ENCODE peak calls at places on chromosomes 6 and 20, in four cellular contexts. M, S, D and W are unnamed samples.

GRCh38 chr20:19631410-19631809 is 126.6 kb upstream of the RIN2 start:
- DNase-seq in M (no peak), D (no peak), S (peak), W (no peak)

GRCh38 chr20:43430265-43430664 is 27.4 kb upstream of the SRSF6 start:
- DNase-seq in S (no peak), M (no peak), D (no peak), W (no peak)

GRCh38 chr20:44495802-44496481 is 20.3 kb downstream of the TTPAL start:
- DNase-seq in M (peak), S (no peak), D (peak), W (no peak)

GRCh38 chr6:9401936-9402335 is 966.6 kb upstream of the SLC35B3 start:
- DNase-seq in M (peak), D (no peak), S (no peak), W (no peak)

GRCh38 chr6:82908661-82909060 is 157.0 kb downstream of the UBE3D start:
- DNase-seq in M (no peak), D (no peak), S (no peak), W (no peak)

GRCh38 chr6:74447013-74447412 is 751.0 kb downstream of the CD109 start:
- DNase-seq in M (peak), S (no peak), D (no peak), W (peak)

GRCh38 chr6:37547564-37548061 is 47.9 kb upstream of the CCDC167 start:
- DNase-seq in S (no peak), M (peak), D (no peak), W (no peak)

GRCh38 chr20:29079769-29080690 is 2177.4 kb upstream of the DEFB115 start:
- DNase-seq in S (peak), M (no peak), D (peak), W (no peak)

GRCh38 chr6:37366910-37367309 is 13.1 kb downstream of the RNF8 start:
- DNase-seq in S (no peak), M (no peak), D (no peak), W (no peak)

GRCh38 chr6:83098589-83098988 is 31.1 kb downstream of the DOP1A start:
- DNase-seq in S (no peak), M (no peak), D (no peak), W (no peak)

GRCh38 chr6:14002176-14002947 is 77.6 kb downstream of the RNF182 start:
- DNase-seq in D (no peak), S (no peak), M (no peak), W (no peak)

GRCh38 chr6:43698584-43699349 is 11.2 kb upstream of the MRPS18A start:
- DNase-seq in M (peak), D (no peak), S (peak), W (no peak)

GRCh38 chr20:53929974-53930650 is 140.3 kb downstream of the BCAS1 start:
- DNase-seq in M (no peak), S (no peak), D (no peak), W (peak)

GRCh38 chr20:50728981-50729874 is 2.2 kb upstream of the PARD6B start:
- DNase-seq in D (no peak), M (no peak), S (peak), W (no peak)

GRCh38 chr6:23319560-23319959 is 750.2 kb downstream of the HDGFL1 start:
- DNase-seq in S (no peak), M (no peak), D (no peak), W (no peak)

GRCh38 chr6:29965873-29966601 is 23.7 kb downstream of the HLA-A start:
- DNase-seq in D (no peak), M (peak), S (peak), W (no peak)

GRCh38 chr6:107690864-107691661 is 133.1 kb downstream of the SCML4 start:
- DNase-seq in M (peak), D (peak), S (no peak), W (no peak)

GRCh38 chr6:169962604-169963469 is 211.4 kb downstream of the ERMARD start:
- DNase-seq in M (no peak), D (no peak), S (no peak), W (no peak)

GRCh38 chr20:51122931-51123658 is 100.2 kb upstream of the KCNG1 start:
- DNase-seq in S (no peak), M (no peak), D (no peak), W (no peak)

GRCh38 chr6:143700684-143701342 is 23.0 kb downstream of the PHACTR2 start:
- DNase-seq in D (peak), S (no peak), M (peak), W (no peak)

GRCh38 chr20:47764154-47764734 is 21.0 kb downstream of the SULF2 start:
- DNase-seq in M (no peak), S (no peak), D (no peak), W (no peak)

GRCh38 chr20:16541226-16541625 is 32.0 kb downstream of the KIF16B start:
- DNase-seq in D (no peak), S (no peak), M (no peak), W (no peak)

GRCh38 chr6:142222022-142222421 is 75.0 kb downstream of the VTA1 start:
- DNase-seq in M (no peak), S (no peak), D (no peak), W (no peak)

GRCh38 chr6:113805167-113805835 is 51.8 kb upstream of the MARCKS start:
- DNase-seq in S (no peak), D (no peak), M (no peak), W (peak)

GRCh38 chr6:163860194-163861081 is 445.9 kb downstream of the QKI start:
- DNase-seq in S (no peak), D (peak), M (peak), W (no peak)

GRCh38 chr6:145075425-145075824 is 659.9 kb downstream of the EPM2A start:
- DNase-seq in S (no peak), M (no peak), D (no peak), W (no peak)

GRCh38 chr20:13119583-13119982 is 101.5 kb upstream of the ISM1 start:
- DNase-seq in D (peak), M (peak), S (peak), W (peak)

GRCh38 chr6:93417421-93417996 is 1.9 kb downstream of the EPHA7 start:
- DNase-seq in M (peak), D (no peak), S (no peak), W (peak)

GRCh38 chr20:3994125-3994524 is 21.2 kb downstream of the RNF24 start:
- DNase-seq in D (no peak), S (no peak), M (no peak), W (no peak)

GRCh38 chr6:82251942-82252341 is 4.4 kb upstream of the IBTK start:
- DNase-seq in M (peak), S (no peak), D (no peak), W (peak)

GRCh38 chr6:167849846-167850459 is 23.2 kb downstream of the AFDN start:
- DNase-seq in S (peak), D (no peak), M (no peak), W (no peak)

GRCh38 chr6:73577605-73578160 is 56.9 kb upstream of the EEF1A1 start:
- DNase-seq in S (no peak), D (no peak), M (no peak), W (no peak)

GRCh38 chr6:12715437-12715836 is 1.1 kb upstream of the PHACTR1 start:
- DNase-seq in D (no peak), M (no peak), S (no peak), W (no peak)

GRCh38 chr6:146890644-146891434 is 292.1 kb downstream of the ADGB start:
- DNase-seq in M (no peak), D (no peak), S (no peak), W (no peak)
- TF ChIP-seq CTCF in M (peak), D (peak), S (no peak), W (no peak)

DNA sequence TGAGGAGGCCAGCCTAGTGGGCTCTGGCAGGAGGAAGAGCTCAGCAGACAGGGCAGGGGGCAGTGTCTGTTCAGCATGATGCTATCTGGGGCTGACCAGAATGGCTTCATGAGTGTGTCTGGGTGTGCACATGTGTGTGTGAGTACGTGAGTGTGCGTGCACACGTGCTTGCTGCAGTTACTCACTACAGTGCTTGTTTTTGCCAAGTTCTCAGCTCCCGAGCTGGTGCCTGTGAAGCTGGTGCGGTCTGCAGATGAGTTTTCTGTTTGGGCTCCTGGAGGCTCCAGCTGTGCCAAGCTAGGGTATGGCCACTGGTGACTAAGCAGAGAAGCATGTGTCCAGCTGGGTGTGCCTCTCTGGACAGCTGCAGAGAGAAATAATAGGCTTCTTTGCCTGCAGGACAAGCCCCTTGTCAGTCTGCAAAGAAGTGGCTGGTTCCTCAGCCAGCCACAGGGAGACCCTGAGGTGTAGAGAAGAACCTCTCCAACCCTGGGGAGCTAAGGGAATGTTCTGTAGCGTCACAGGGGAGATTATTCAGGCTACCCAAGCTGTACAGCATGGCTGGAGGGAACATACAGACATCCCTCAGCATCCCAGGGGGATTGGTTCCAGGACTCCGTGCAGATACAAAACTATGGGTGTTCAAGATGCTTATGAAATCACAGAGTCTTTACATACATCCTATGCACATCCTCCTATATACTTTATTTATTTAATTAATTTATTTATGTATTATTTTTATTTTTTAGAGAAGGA is 40.2 kb upstream of the FAM50B start:
- DNase-seq in S (peak), D (peak), M (peak), W (no peak)
- TF ChIP-seq CTCF in S (no peak), D (peak), M (no peak), W (no peak)

GRCh38 chr6:149234051-149234962 is 83.2 kb upstream of the TAB2 start:
- DNase-seq in S (no peak), M (peak), D (peak), W (no peak)
- TF ChIP-seq CTCF in S (no peak), M (no peak), D (no peak), W (no peak)

GRCh38 chr6:132161283-132161682 is 210.1 kb upstream of the CCN2 start:
- DNase-seq in M (peak), D (no peak), S (no peak), W (no peak)
- TF ChIP-seq CTCF in M (peak), D (peak), S (peak), W (no peak)

GRCh38 chr6:51260003-51260402 is 441.3 kb downstream of the TFAP2B start:
- DNase-seq in D (no peak), M (no peak), S (no peak), W (no peak)
- TF ChIP-seq CTCF in D (no peak), M (no peak), S (no peak), W (no peak)

DNA sequence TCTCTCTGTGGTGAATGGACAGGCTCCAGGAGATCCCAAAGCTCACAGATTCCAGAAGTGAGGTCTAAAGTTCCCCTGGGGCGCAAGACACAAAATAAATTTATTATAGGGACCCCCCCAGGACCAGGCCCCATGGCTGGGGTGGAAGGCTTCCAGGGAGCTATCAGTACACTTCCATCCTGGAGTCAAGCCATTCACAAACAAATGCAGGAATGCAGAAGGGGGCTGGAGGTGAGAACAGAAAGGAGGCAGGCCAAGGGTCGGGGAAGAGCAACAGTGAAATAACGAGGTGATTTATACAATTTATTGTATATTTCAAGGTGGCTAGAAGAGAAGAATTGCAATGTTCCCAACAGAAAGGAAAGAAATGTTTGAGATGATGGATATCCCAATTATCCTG is 126.9 kb downstream of the LY86 start:
- DNase-seq in M (no peak), D (no peak), S (no peak), W (no peak)
- TF ChIP-seq CTCF in M (no peak), D (no peak), S (no peak), W (no peak)

GRCh38 chr20:59749293-59749680 is 144.9 kb downstream of the PHACTR3 start:
- DNase-seq in D (peak), M (peak), S (no peak), W (no peak)

GRCh38 chr20:59750209-59750840 is 146.0 kb downstream of the PHACTR3 start:
- DNase-seq in D (no peak), S (no peak), M (no peak), W (no peak)

GRCh38 chr20:59752704-59753460 is 148.5 kb downstream of the PHACTR3 start:
- DNase-seq in M (no peak), S (no peak), D (no peak), W (no peak)

GRCh38 chr20:59752101-59752586 is 147.8 kb downstream of the PHACTR3 start:
- DNase-seq in D (no peak), S (peak), M (no peak), W (peak)

GRCh38 chr20:59751075-59751711 is 146.9 kb downstream of the PHACTR3 start:
- DNase-seq in D (no peak), M (peak), S (peak), W (peak)
- TF ChIP-seq CTCF in D (peak), M (peak), S (peak), W (peak)

DNA sequence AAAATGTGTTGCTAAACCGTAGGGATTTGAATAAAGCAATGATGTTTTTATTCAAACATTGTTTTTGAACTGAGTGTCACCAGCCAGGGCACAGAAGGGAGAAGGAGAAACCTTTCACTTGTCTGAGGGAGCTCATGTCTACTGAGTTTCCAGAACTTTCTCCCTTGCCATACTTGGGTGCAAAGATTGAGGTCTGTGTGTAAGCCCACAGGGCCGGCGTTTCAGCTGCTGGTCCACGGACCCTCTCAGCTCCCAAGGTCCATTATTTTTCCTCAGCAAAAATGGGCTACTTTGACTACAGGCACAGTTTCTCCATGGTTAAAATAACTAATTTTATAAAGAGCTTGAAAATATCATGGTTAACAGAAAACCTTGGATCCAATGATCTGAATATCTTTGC is 32.6 kb downstream of the PSMG4 start:
- DNase-seq in D (no peak), S (no peak), M (no peak), W (no peak)
- TF ChIP-seq CTCF in D (no peak), S (no peak), M (no peak), W (no peak)

DNA sequence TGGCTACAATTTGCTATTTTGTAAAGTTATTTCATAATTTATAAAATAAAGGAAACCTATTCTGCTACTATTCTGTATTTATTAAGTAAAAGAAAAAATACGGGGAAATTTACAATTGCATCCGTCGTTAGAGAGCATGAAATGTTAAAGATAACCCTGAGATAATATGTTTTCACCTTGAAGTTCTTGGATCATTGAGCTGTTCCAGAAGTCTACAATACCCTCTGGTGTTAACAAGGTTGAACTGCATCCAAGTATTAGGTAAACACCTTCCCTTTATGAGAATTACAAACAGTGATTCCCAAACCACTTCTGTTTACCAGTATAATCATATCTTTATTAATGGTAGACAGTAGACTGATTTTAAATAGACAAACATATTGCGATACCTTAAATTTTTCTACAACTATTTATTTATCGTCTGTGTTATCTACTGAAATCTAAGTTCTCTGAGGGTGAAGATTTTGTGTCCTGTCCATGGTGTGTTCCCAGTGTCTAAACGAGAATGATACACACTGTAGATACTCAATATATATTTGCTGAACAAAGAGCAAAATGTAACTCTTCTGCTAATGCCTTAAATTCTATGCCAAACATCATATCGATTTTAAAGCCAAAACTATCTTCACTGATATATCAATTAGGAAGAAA is 28.2 kb downstream of the TBC1D32 start:
- DNase-seq in D (no peak), S (no peak), M (peak), W (peak)
- TF ChIP-seq CTCF in D (peak), S (peak), M (peak), W (peak)

GRCh38 chr20:35739294-35740163 is 2.5 kb downstream of the RBM39 start:
- DNase-seq in S (no peak), M (peak), D (peak), W (peak)
- TF ChIP-seq CTCF in S (no peak), M (peak), D (peak), W (no peak)